ENCODE peak calls at places on chromosomes 3 and 15, in five cellular contexts. C, E, L, X and U are unnamed samples.

GRCh38 chr3:36729204-36730056 is 34.9 kb downstream of the DCLK3 start:
- DNase-seq in L (no peak), X (peak; percentile 55), E (no peak), C (peak; percentile 27), U (no peak)

GRCh38 chr3:169162107-169162506 is 501.4 kb downstream of the MECOM start:
- DNase-seq in X (no peak), E (no peak), L (no peak), C (no peak), U (no peak)

GRCh38 chr3:116001063-116001765 is 377.9 kb downstream of the GAP43 start:
- DNase-seq in L (no peak), E (no peak), C (no peak), X (no peak), U (no peak)

GRCh38 chr3:63228677-63229076 is 49.4 kb upstream of the SYNPR start:
- DNase-seq in X (peak; percentile 75), C (peak; percentile 23), E (no peak), L (no peak), U (no peak)

GRCh38 chr3:178699810-178700209 is 163.6 kb downstream of the KCNMB2 start:
- DNase-seq in C (no peak), L (no peak), X (no peak), E (no peak), U (no peak)

GRCh38 chr3:195255571-195256501 is 15.1 kb downstream of the XXYLT1 start:
- DNase-seq in L (peak; percentile 11), X (no peak), C (no peak), E (no peak), U (no peak)

GRCh38 chr3:38528457-38528856 is 32.3 kb downstream of the EXOG start:
- DNase-seq in E (no peak), C (peak; percentile 39), X (peak; percentile 75), L (no peak), U (no peak)

GRCh38 chr3:105933871-105934270 is 65.1 kb upstream of the CBLB start:
- DNase-seq in E (no peak), C (no peak), L (no peak), X (no peak), U (no peak)

GRCh38 chr15:56215769-56216168 is 27.9 kb downstream of the RFX7 start:
- DNase-seq in L (no peak), E (no peak), X (peak; percentile 79), C (no peak), U (no peak)

GRCh38 chr15:100663066-100663465 is 60.7 kb downstream of the ASB7 start:
- DNase-seq in X (peak; percentile 69), E (no peak), C (peak; percentile 13), L (no peak), U (no peak)

GRCh38 chr15:64596701-64597468 is 136.5 kb downstream of the ZNF609 start:
- DNase-seq in X (peak; percentile 94), E (no peak), L (no peak), C (peak; percentile 68), U (no peak)

GRCh38 chr15:82919231-82919886 is 33.2 kb downstream of the HOMER2 start:
- DNase-seq in X (no peak), L (peak; percentile 66), C (no peak), E (peak; percentile 92), U (peak; percentile 50)

GRCh38 chr3:14772533-14773138 is 46.1 kb upstream of the FGD5 start:
- DNase-seq in L (no peak), X (no peak), E (no peak), C (no peak), U (no peak)

GRCh38 chr3:31066999-31067398 is 172.5 kb upstream of the GADL1 start:
- DNase-seq in C (no peak), L (no peak), E (peak; percentile 38), X (peak; percentile 59), U (no peak)

GRCh38 chr3:45066109-45066801 is 40.2 kb downstream of the CLEC3B start:
- DNase-seq in X (no peak), C (no peak), E (no peak), L (no peak), U (no peak)

GRCh38 chr3:149575213-149575961 is 82.4 kb downstream of the WWTR1 start:
- DNase-seq in L (peak; percentile 64), X (peak; percentile 62), C (no peak), E (no peak), U (peak; percentile 73)
- H3K4me1 ChIP-seq in L (peaks cover 25% of the 10 kb centered on the region), X (peaks cover 17% of the 10 kb centered on the region), C (peaks cover 6% of the 10 kb centered on the region), E (no peaks in the 10 kb centered on the region), U (peaks cover 92% of the 10 kb centered on the region)

GRCh38 chr15:45640610-45641009 is 5.8 kb downstream of the SQOR start:
- DNase-seq in E (no peak), C (no peak), L (no peak), X (no peak), U (no peak)
- H3K4me1 ChIP-seq in E (peaks cover 11% of the 10 kb centered on the region), C (no peaks in the 10 kb centered on the region), L (peaks cover 11% of the 10 kb centered on the region), X (no peaks in the 10 kb centered on the region), U (peaks cover 92% of the 10 kb centered on the region)

GRCh38 chr3:129441215-129441614 is 1.2 kb downstream of the IFT122 start:
- DNase-seq in X (no peak), L (no peak), C (no peak), E (no peak), U (no peak)

GRCh38 chr3:129440648-129441190 is 695 bp downstream of the IFT122 start:
- DNase-seq in L (no peak), X (no peak), E (no peak), C (no peak), U (no peak)

GRCh38 chr3:129441782-129442181 is 1.8 kb downstream of the IFT122 start:
- DNase-seq in C (no peak), E (no peak), X (peak; percentile 40), L (peak; percentile 44), U (no peak)

GRCh38 chr3:129442947-129443346 is 2.9 kb downstream of the IFT122 start:
- DNase-seq in C (no peak), X (no peak), E (no peak), L (no peak), U (no peak)

GRCh38 chr3:129442486-129442885 is 2.5 kb downstream of the IFT122 start:
- DNase-seq in L (no peak), X (no peak), E (no peak), C (no peak), U (no peak)
- H3K4me1 ChIP-seq in L (peaks cover 9% of the 10 kb centered on the region), X (peaks cover 6% of the 10 kb centered on the region), E (peaks cover 8% of the 10 kb centered on the region), C (peaks cover 2% of the 10 kb centered on the region), U (peaks cover 37% of the 10 kb centered on the region)

DNA sequence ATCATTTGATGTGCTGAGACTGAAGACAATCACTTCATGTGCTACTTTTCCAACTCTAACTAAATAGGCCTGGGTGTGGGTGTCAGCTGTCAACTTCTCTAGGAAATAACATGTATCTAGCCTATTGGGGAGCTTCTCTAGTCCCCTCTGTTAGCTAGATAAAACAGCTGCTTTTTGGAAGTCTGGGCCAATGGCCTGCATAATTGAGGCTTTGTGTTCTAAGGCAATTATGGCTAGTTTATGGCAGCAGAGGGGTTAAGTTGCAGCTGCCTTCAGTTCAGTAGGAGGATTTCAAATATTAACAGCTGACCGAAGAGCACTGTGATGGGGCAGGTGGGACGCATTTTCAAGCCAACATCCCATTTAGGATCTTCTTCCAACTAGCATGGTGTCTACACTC is 6.3 kb downstream of the COL8A1 start:
- DNase-seq in C (no peak), X (no peak), E (no peak), L (no peak), U (no peak)
- H3K4me1 ChIP-seq in C (no peaks in the 10 kb centered on the region), X (no peaks in the 10 kb centered on the region), E (no peaks in the 10 kb centered on the region), L (peaks cover 4% of the 10 kb centered on the region), U (no peaks in the 10 kb centered on the region)

GRCh38 chr3:23111286-23111685 is 91.8 kb upstream of the UBE2E2 start:
- DNase-seq in C (no peak), L (no peak), E (no peak), X (no peak), U (no peak)
- H3K4me1 ChIP-seq in C (no peaks in the 10 kb centered on the region), L (peaks cover 3% of the 10 kb centered on the region), E (peaks cover 7% of the 10 kb centered on the region), X (no peaks in the 10 kb centered on the region), U (peaks cover 1% of the 10 kb centered on the region)